ENCODE peak calls at places on chromosome 14, in ten cellular contexts. R is fibroblast of lung; M is dorsolateral prefrontal cortex; O is dermis blood vessel endothelial cell; S is foreskin fibroblast; J is activated T-cell treated with anti-CD3 and anti-CD28 coated beads for 48 hours; G is smooth muscle cell of the brain vasculature; H is substantia nigra; N is stimulated activated CD8-positive, alpha-beta memory T cell treated with anti-CD3 and anti-CD28 coated beads, Interleukin-4, amount 100 ng/mL, for 4 hours; X is tibial artery. L is an unnamed sample.

GRCh38 chr14:67622675-67623074 is 3.0 kb downstream of the ARG2 start:
- DNase-seq in G (no peak), J (no peak), N (no peak), O (peak; percentile 93), S (peak; percentile 72), X (peak; percentile 69), H (peak; percentile 6), M (no peak), R (peak; percentile 73), L (peak; percentile 80)

GRCh38 chr14:89740241-89740640 is 214.3 kb downstream of the EFCAB11 start:
- DNase-seq in M (no peak), X (no peak), R (no peak), O (no peak), J (no peak), G (no peak), H (no peak), N (no peak), S (no peak), L (no peak)

GRCh38 chr14:75334191-75335051 is 55.8 kb downstream of the FOS start:
- DNase-seq in M (no peak), H (peak; percentile 28), N (peak; percentile 9), X (no peak), R (peak; percentile 50), G (no peak), O (peak; percentile 19), S (no peak), J (peak; percentile 15), L (no peak)

GRCh38 chr14:101061411-101062064 is 158.0 kb upstream of the RTL1 start:
- DNase-seq in R (no peak), H (no peak), N (no peak), G (no peak), S (no peak), O (no peak), J (no peak), M (peak; percentile 13), X (peak; percentile 49), L (no peak)

GRCh38 chr14:20631821-20632389 is 9.6 kb downstream of the OR6S1 start:
- DNase-seq in M (no peak), O (peak; percentile 58), R (peak; percentile 53), H (no peak), G (no peak), J (no peak), S (peak; percentile 68), X (no peak), N (no peak), L (peak; percentile 52)

GRCh38 chr14:56686416-56686815 is 106.8 kb downstream of the TMEM260 start:
- DNase-seq in H (peak; percentile 3), O (no peak), J (no peak), M (no peak), S (no peak), G (no peak), X (no peak), R (no peak), N (no peak), L (no peak)

GRCh38 chr14:100392266-100392850 is 69.2 kb downstream of the SLC25A47 start:
- DNase-seq in O (no peak), H (no peak), N (no peak), R (peak; percentile 66), S (no peak), M (no peak), G (no peak), J (no peak), X (no peak), L (no peak)

GRCh38 chr14:83548061-83548839 is 1981.7 kb upstream of the FLRT2 start:
- DNase-seq in S (peak; percentile 67), J (no peak), X (no peak), N (no peak), G (no peak), M (no peak), O (no peak), R (peak; percentile 65), H (no peak), L (no peak)

GRCh38 chr14:99129211-99129696 is 142.7 kb downstream of the BCL11B start:
- DNase-seq in G (no peak), N (no peak), O (no peak), H (no peak), M (no peak), J (no peak), X (peak; percentile 41), S (no peak), R (no peak), L (no peak)

GRCh38 chr14:21256539-21257394 is 12.5 kb downstream of the HNRNPC start:
- DNase-seq in H (no peak), J (no peak), S (no peak), R (no peak), G (no peak), O (no peak), M (no peak), N (no peak), X (no peak), L (no peak)

GRCh38 chr14:72164420-72165150 is 232.4 kb downstream of the RGS6 start:
- DNase-seq in H (no peak), J (no peak), X (no peak), S (no peak), G (no peak), R (no peak), N (no peak), O (no peak), M (no peak), L (no peak)

GRCh38 chr14:40623641-40624040 is 983.0 kb upstream of the LRFN5 start:
- DNase-seq in X (no peak), S (no peak), G (no peak), N (no peak), M (no peak), H (no peak), J (no peak), O (no peak), R (no peak), L (no peak)

GRCh38 chr14:98949506-98950135 is 322.4 kb downstream of the BCL11B start:
- DNase-seq in O (no peak), X (no peak), M (no peak), N (no peak), S (no peak), H (no peak), R (no peak), G (no peak), J (no peak), L (no peak)

GRCh38 chr14:22070119-22070982 is 396.7 kb upstream of the OR4E1 start:
- DNase-seq in H (no peak), R (peak; percentile 0), J (peak; percentile 21), S (no peak), M (no peak), O (peak; percentile 5), N (no peak), G (no peak), X (no peak), L (no peak)

GRCh38 chr14:104689620-104690265 is 325 bp downstream of the INF2 start:
- DNase-seq in G (no peak), O (peak; percentile 40), M (no peak), J (no peak), R (peak; percentile 17), H (no peak), N (no peak), X (no peak), S (no peak), L (no peak)

GRCh38 chr14:89186850-89187376 is 230.1 kb downstream of the FOXN3 start:
- DNase-seq in S (no peak), X (no peak), R (no peak), N (no peak), H (no peak), J (no peak), G (no peak), O (peak; percentile 10), M (no peak), L (no peak)

GRCh38 chr14:62002636-62003035 is 240.4 kb downstream of the SNAPC1 start:
- DNase-seq in O (peak; percentile 6), N (no peak), M (no peak), S (no peak), X (no peak), R (no peak), G (no peak), H (no peak), J (no peak), L (no peak)

GRCh38 chr14:21617614-21618013 is 17.1 kb downstream of the OR10G2 start:
- DNase-seq in M (no peak), H (no peak), O (no peak), R (no peak), G (no peak), X (no peak), S (no peak), J (no peak), N (no peak), L (no peak)